ENCODE peak calls at places on chromosome 9, in ten cellular contexts. One of them, this sample, is unnamed.

GRCh38 chr9:116190997-116191396 is 37.4 kb downstream of the PAPPA start:
- DNase-seq in lower leg skin: no peak
- DNase-seq in HT-29: no peak
- DNase-seq in NCI-H1694 treated with DMSO at 0.1 percent for 48 hours: no peak
- DNase-seq in mucosa of descending colon: no peak
- DNase-seq in stimulated activated CD4-positive, alpha-beta T cell treated with anti-CD3 and anti-CD28 coated beads, TNF-alpha, amount 100 ng/mL, for 1 hour: no peak
- DNase-seq in RCC 7860: peak
- DNase-seq in pancreas: no peak
- DNase-seq in foreskin fibroblast: peak
- DNase-seq in ACHN: no peak
- DNase-seq in this sample: no peak

GRCh38 chr9:95029251-95029650 is 288.3 kb downstream of the FANCC start:
- DNase-seq in lower leg skin: no peak
- DNase-seq in mucosa of descending colon: no peak
- DNase-seq in ACHN: no peak
- DNase-seq in pancreas: no peak
- DNase-seq in HT-29: no peak
- DNase-seq in NCI-H1694 treated with DMSO at 0.1 percent for 48 hours: no peak
- DNase-seq in stimulated activated CD4-positive, alpha-beta T cell treated with anti-CD3 and anti-CD28 coated beads, TNF-alpha, amount 100 ng/mL, for 1 hour: no peak
- DNase-seq in RCC 7860: no peak
- DNase-seq in foreskin fibroblast: no peak
- DNase-seq in this sample: no peak

GRCh38 chr9:35903049-35903448 is 3.0 kb upstream of the HRCT1 start:
- DNase-seq in ACHN: peak
- DNase-seq in NCI-H1694 treated with DMSO at 0.1 percent for 48 hours: peak
- DNase-seq in HT-29: peak
- DNase-seq in lower leg skin: no peak
- DNase-seq in RCC 7860: peak
- DNase-seq in foreskin fibroblast: peak
- DNase-seq in stimulated activated CD4-positive, alpha-beta T cell treated with anti-CD3 and anti-CD28 coated beads, TNF-alpha, amount 100 ng/mL, for 1 hour: no peak
- DNase-seq in mucosa of descending colon: peak
- DNase-seq in pancreas: no peak
- DNase-seq in this sample: peak

GRCh38 chr9:21688108-21689102 is 114.0 kb upstream of the MTAP start:
- DNase-seq in mucosa of descending colon: peak
- DNase-seq in ACHN: no peak
- DNase-seq in foreskin fibroblast: peak
- DNase-seq in stimulated activated CD4-positive, alpha-beta T cell treated with anti-CD3 and anti-CD28 coated beads, TNF-alpha, amount 100 ng/mL, for 1 hour: no peak
- DNase-seq in pancreas: no peak
- DNase-seq in lower leg skin: no peak
- DNase-seq in HT-29: peak
- DNase-seq in NCI-H1694 treated with DMSO at 0.1 percent for 48 hours: no peak
- DNase-seq in RCC 7860: peak
- DNase-seq in this sample: no peak

GRCh38 chr9:88013051-88013450 is 38.7 kb upstream of the CDK20 start:
- DNase-seq in foreskin fibroblast: no peak
- DNase-seq in RCC 7860: no peak
- DNase-seq in lower leg skin: no peak
- DNase-seq in mucosa of descending colon: no peak
- DNase-seq in ACHN: no peak
- DNase-seq in HT-29: no peak
- DNase-seq in pancreas: no peak
- DNase-seq in NCI-H1694 treated with DMSO at 0.1 percent for 48 hours: no peak
- DNase-seq in stimulated activated CD4-positive, alpha-beta T cell treated with anti-CD3 and anti-CD28 coated beads, TNF-alpha, amount 100 ng/mL, for 1 hour: no peak
- DNase-seq in this sample: no peak

GRCh38 chr9:130535818-130536521 is 43.4 kb upstream of the FUBP3 start:
- DNase-seq in lower leg skin: no peak
- DNase-seq in ACHN: no peak
- DNase-seq in HT-29: no peak
- DNase-seq in foreskin fibroblast: peak
- DNase-seq in stimulated activated CD4-positive, alpha-beta T cell treated with anti-CD3 and anti-CD28 coated beads, TNF-alpha, amount 100 ng/mL, for 1 hour: no peak
- DNase-seq in pancreas: no peak
- DNase-seq in RCC 7860: no peak
- DNase-seq in NCI-H1694 treated with DMSO at 0.1 percent for 48 hours: no peak
- DNase-seq in mucosa of descending colon: no peak
- DNase-seq in this sample: no peak

GRCh38 chr9:112176410-112177010 is 1.4 kb upstream of the SUSD1 start:
- DNase-seq in HT-29: peak
- DNase-seq in NCI-H1694 treated with DMSO at 0.1 percent for 48 hours: no peak
- DNase-seq in stimulated activated CD4-positive, alpha-beta T cell treated with anti-CD3 and anti-CD28 coated beads, TNF-alpha, amount 100 ng/mL, for 1 hour: no peak
- DNase-seq in mucosa of descending colon: peak
- DNase-seq in lower leg skin: no peak
- DNase-seq in ACHN: peak
- DNase-seq in pancreas: no peak
- DNase-seq in RCC 7860: no peak
- DNase-seq in foreskin fibroblast: no peak
- DNase-seq in this sample: no peak

GRCh38 chr9:117224676-117225075 is 190.2 kb downstream of the ASTN2 start:
- DNase-seq in NCI-H1694 treated with DMSO at 0.1 percent for 48 hours: no peak
- DNase-seq in HT-29: no peak
- DNase-seq in foreskin fibroblast: no peak
- DNase-seq in lower leg skin: no peak
- DNase-seq in RCC 7860: no peak
- DNase-seq in pancreas: no peak
- DNase-seq in mucosa of descending colon: no peak
- DNase-seq in stimulated activated CD4-positive, alpha-beta T cell treated with anti-CD3 and anti-CD28 coated beads, TNF-alpha, amount 100 ng/mL, for 1 hour: no peak
- DNase-seq in ACHN: no peak
- DNase-seq in this sample: no peak

GRCh38 chr9:111038336-111039202 is at the start of gene LPAR1:
- DNase-seq in pancreas: peak
- DNase-seq in foreskin fibroblast: peak
- DNase-seq in mucosa of descending colon: peak
- DNase-seq in ACHN: peak
- DNase-seq in stimulated activated CD4-positive, alpha-beta T cell treated with anti-CD3 and anti-CD28 coated beads, TNF-alpha, amount 100 ng/mL, for 1 hour: no peak
- DNase-seq in NCI-H1694 treated with DMSO at 0.1 percent for 48 hours: no peak
- DNase-seq in HT-29: no peak
- DNase-seq in lower leg skin: peak
- DNase-seq in RCC 7860: peak
- DNase-seq in this sample: no peak

GRCh38 chr9:72937545-72937944 is 15.3 kb downstream of the ALDH1A1 start:
- DNase-seq in pancreas: no peak
- DNase-seq in NCI-H1694 treated with DMSO at 0.1 percent for 48 hours: no peak
- DNase-seq in lower leg skin: no peak
- DNase-seq in ACHN: no peak
- DNase-seq in foreskin fibroblast: no peak
- DNase-seq in HT-29: no peak
- DNase-seq in mucosa of descending colon: no peak
- DNase-seq in stimulated activated CD4-positive, alpha-beta T cell treated with anti-CD3 and anti-CD28 coated beads, TNF-alpha, amount 100 ng/mL, for 1 hour: no peak
- DNase-seq in RCC 7860: no peak
- DNase-seq in this sample: no peak

GRCh38 chr9:88567870-88568269 is 32.9 kb downstream of the NXNL2 start:
- DNase-seq in NCI-H1694 treated with DMSO at 0.1 percent for 48 hours: no peak
- DNase-seq in RCC 7860: no peak
- DNase-seq in ACHN: no peak
- DNase-seq in pancreas: no peak
- DNase-seq in stimulated activated CD4-positive, alpha-beta T cell treated with anti-CD3 and anti-CD28 coated beads, TNF-alpha, amount 100 ng/mL, for 1 hour: no peak
- DNase-seq in lower leg skin: no peak
- DNase-seq in mucosa of descending colon: no peak
- DNase-seq in HT-29: no peak
- DNase-seq in foreskin fibroblast: no peak
- DNase-seq in this sample: peak

GRCh38 chr9:70324963-70325362 is 66.2 kb downstream of the SMC5 start:
- DNase-seq in NCI-H1694 treated with DMSO at 0.1 percent for 48 hours: no peak
- DNase-seq in foreskin fibroblast: peak
- DNase-seq in stimulated activated CD4-positive, alpha-beta T cell treated with anti-CD3 and anti-CD28 coated beads, TNF-alpha, amount 100 ng/mL, for 1 hour: no peak
- DNase-seq in RCC 7860: no peak
- DNase-seq in HT-29: no peak
- DNase-seq in mucosa of descending colon: no peak
- DNase-seq in ACHN: no peak
- DNase-seq in lower leg skin: no peak
- DNase-seq in pancreas: no peak
- DNase-seq in this sample: no peak

GRCh38 chr9:124262596-124263045 is 4.9 kb downstream of the NEK6 start:
- DNase-seq in ACHN: no peak
- DNase-seq in lower leg skin: no peak
- DNase-seq in pancreas: peak
- DNase-seq in HT-29: no peak
- DNase-seq in NCI-H1694 treated with DMSO at 0.1 percent for 48 hours: no peak
- DNase-seq in RCC 7860: no peak
- DNase-seq in mucosa of descending colon: no peak
- DNase-seq in foreskin fibroblast: no peak
- DNase-seq in stimulated activated CD4-positive, alpha-beta T cell treated with anti-CD3 and anti-CD28 coated beads, TNF-alpha, amount 100 ng/mL, for 1 hour: no peak
- DNase-seq in this sample: no peak

GRCh38 chr9:87711857-87712800 is 13.8 kb upstream of the CTSL start:
- DNase-seq in lower leg skin: peak
- DNase-seq in pancreas: peak
- DNase-seq in stimulated activated CD4-positive, alpha-beta T cell treated with anti-CD3 and anti-CD28 coated beads, TNF-alpha, amount 100 ng/mL, for 1 hour: no peak
- DNase-seq in NCI-H1694 treated with DMSO at 0.1 percent for 48 hours: no peak
- DNase-seq in RCC 7860: peak
- DNase-seq in ACHN: peak
- DNase-seq in HT-29: no peak
- DNase-seq in mucosa of descending colon: no peak
- DNase-seq in foreskin fibroblast: peak
- DNase-seq in this sample: no peak

GRCh38 chr9:131522257-131523085 is 8.6 kb downstream of the UCK1 start:
- DNase-seq in lower leg skin: no peak
- DNase-seq in foreskin fibroblast: no peak
- DNase-seq in stimulated activated CD4-positive, alpha-beta T cell treated with anti-CD3 and anti-CD28 coated beads, TNF-alpha, amount 100 ng/mL, for 1 hour: no peak
- DNase-seq in RCC 7860: no peak
- DNase-seq in pancreas: no peak
- DNase-seq in NCI-H1694 treated with DMSO at 0.1 percent for 48 hours: no peak
- DNase-seq in mucosa of descending colon: no peak
- DNase-seq in ACHN: no peak
- DNase-seq in HT-29: no peak
- DNase-seq in this sample: no peak

GRCh38 chr9:38362912-38363588 is 29.5 kb upstream of the ALDH1B1 start:
- DNase-seq in HT-29: peak
- DNase-seq in lower leg skin: peak
- DNase-seq in pancreas: no peak
- DNase-seq in stimulated activated CD4-positive, alpha-beta T cell treated with anti-CD3 and anti-CD28 coated beads, TNF-alpha, amount 100 ng/mL, for 1 hour: no peak
- DNase-seq in NCI-H1694 treated with DMSO at 0.1 percent for 48 hours: peak
- DNase-seq in foreskin fibroblast: peak
- DNase-seq in ACHN: peak
- DNase-seq in RCC 7860: peak
- DNase-seq in mucosa of descending colon: peak
- DNase-seq in this sample: peak

GRCh38 chr9:74102702-74103101 is 394.4 kb upstream of the RORB start:
- DNase-seq in stimulated activated CD4-positive, alpha-beta T cell treated with anti-CD3 and anti-CD28 coated beads, TNF-alpha, amount 100 ng/mL, for 1 hour: no peak
- DNase-seq in HT-29: no peak
- DNase-seq in NCI-H1694 treated with DMSO at 0.1 percent for 48 hours: no peak
- DNase-seq in mucosa of descending colon: no peak
- DNase-seq in ACHN: no peak
- DNase-seq in lower leg skin: no peak
- DNase-seq in foreskin fibroblast: no peak
- DNase-seq in pancreas: no peak
- DNase-seq in RCC 7860: no peak
- DNase-seq in this sample: no peak

GRCh38 chr9:6247266-6247665 is 31.7 kb downstream of the IL33 start:
- DNase-seq in foreskin fibroblast: no peak
- DNase-seq in stimulated activated CD4-positive, alpha-beta T cell treated with anti-CD3 and anti-CD28 coated beads, TNF-alpha, amount 100 ng/mL, for 1 hour: no peak
- DNase-seq in pancreas: no peak
- DNase-seq in RCC 7860: no peak
- DNase-seq in HT-29: no peak
- DNase-seq in mucosa of descending colon: no peak
- DNase-seq in ACHN: no peak
- DNase-seq in NCI-H1694 treated with DMSO at 0.1 percent for 48 hours: no peak
- DNase-seq in lower leg skin: no peak
- DNase-seq in this sample: no peak

GRCh38 chr9:136484153-136485048 is 1.6 kb upstream of the SEC16A start:
- DNase-seq in pancreas: peak
- DNase-seq in foreskin fibroblast: peak
- DNase-seq in lower leg skin: peak
- DNase-seq in RCC 7860: peak
- DNase-seq in mucosa of descending colon: peak
- DNase-seq in NCI-H1694 treated with DMSO at 0.1 percent for 48 hours: no peak
- DNase-seq in stimulated activated CD4-positive, alpha-beta T cell treated with anti-CD3 and anti-CD28 coated beads, TNF-alpha, amount 100 ng/mL, for 1 hour: no peak
- DNase-seq in ACHN: peak
- DNase-seq in HT-29: peak
- DNase-seq in this sample: no peak

GRCh38 chr9:113516840-113517577 is 53.5 kb downstream of the RGS3 start:
- DNase-seq in foreskin fibroblast: no peak
- DNase-seq in pancreas: no peak
- DNase-seq in stimulated activated CD4-positive, alpha-beta T cell treated with anti-CD3 and anti-CD28 coated beads, TNF-alpha, amount 100 ng/mL, for 1 hour: peak
- DNase-seq in ACHN: peak
- DNase-seq in NCI-H1694 treated with DMSO at 0.1 percent for 48 hours: no peak
- DNase-seq in RCC 7860: peak
- DNase-seq in HT-29: no peak
- DNase-seq in mucosa of descending colon: peak
- DNase-seq in lower leg skin: no peak
- DNase-seq in this sample: peak

GRCh38 chr9:125700791-125701190 is 6.2 kb downstream of the MAPKAP1 start:
- DNase-seq in RCC 7860: peak
- DNase-seq in pancreas: no peak
- DNase-seq in stimulated activated CD4-positive, alpha-beta T cell treated with anti-CD3 and anti-CD28 coated beads, TNF-alpha, amount 100 ng/mL, for 1 hour: no peak
- DNase-seq in foreskin fibroblast: no peak
- DNase-seq in NCI-H1694 treated with DMSO at 0.1 percent for 48 hours: no peak
- DNase-seq in HT-29: no peak
- DNase-seq in lower leg skin: no peak
- DNase-seq in ACHN: peak
- DNase-seq in mucosa of descending colon: no peak
- DNase-seq in this sample: peak

GRCh38 chr9:114694146-114694545 is 12.2 kb upstream of the TEX48 start:
- DNase-seq in mucosa of descending colon: no peak
- DNase-seq in ACHN: no peak
- DNase-seq in RCC 7860: peak
- DNase-seq in HT-29: peak
- DNase-seq in foreskin fibroblast: no peak
- DNase-seq in pancreas: no peak
- DNase-seq in stimulated activated CD4-positive, alpha-beta T cell treated with anti-CD3 and anti-CD28 coated beads, TNF-alpha, amount 100 ng/mL, for 1 hour: no peak
- DNase-seq in lower leg skin: no peak
- DNase-seq in NCI-H1694 treated with DMSO at 0.1 percent for 48 hours: no peak
- DNase-seq in this sample: no peak

This sample was measured in GM10248.